ENCODE peak calls at places on chromosomes 3 and 15, in nine cellular contexts. One of them, this sample, is unnamed.

GRCh38 chr3:47912006-47912504 is 104.2 kb downstream of the MAP4 start:
- DNase-seq in GM23338: no peak
- DNase-seq in lower leg skin: peak; percentile 67
- DNase-seq in HFF-Myc: no peak
- DNase-seq in Calu3: no peak
- DNase-seq in psoas muscle: no peak
- DNase-seq in heart right ventricle: no peak
- DNase-seq in breast epithelium: no peak
- DNase-seq in tibial artery: no peak
- DNase-seq in this sample: no peak

GRCh38 chr3:172751188-172751571 is 654 bp downstream of the ECT2 start:
- DNase-seq in tibial artery: no peak
- DNase-seq in psoas muscle: no peak
- DNase-seq in heart right ventricle: peak; percentile 15
- DNase-seq in lower leg skin: no peak
- DNase-seq in GM23338: no peak
- DNase-seq in HFF-Myc: no peak
- DNase-seq in breast epithelium: no peak
- DNase-seq in Calu3: no peak
- DNase-seq in this sample: no peak

GRCh38 chr15:39172380-39173281 is 408.2 kb upstream of the THBS1 start:
- DNase-seq in Calu3: peak; percentile 57
- DNase-seq in psoas muscle: no peak
- DNase-seq in HFF-Myc: no peak
- DNase-seq in tibial artery: no peak
- DNase-seq in lower leg skin: no peak
- DNase-seq in heart right ventricle: no peak
- DNase-seq in breast epithelium: peak; percentile 64
- DNase-seq in GM23338: no peak
- DNase-seq in this sample: peak; percentile 85

GRCh38 chr3:143090486-143090885 is 29.1 kb upstream of the CHST2 start:
- DNase-seq in psoas muscle: no peak
- DNase-seq in tibial artery: no peak
- DNase-seq in breast epithelium: no peak
- DNase-seq in HFF-Myc: no peak
- DNase-seq in lower leg skin: no peak
- DNase-seq in Calu3: no peak
- DNase-seq in heart right ventricle: peak; percentile 40
- DNase-seq in GM23338: no peak
- DNase-seq in this sample: no peak

GRCh38 chr3:195087321-195087720 is 183.6 kb downstream of the XXYLT1 start:
- DNase-seq in Calu3: no peak
- DNase-seq in tibial artery: no peak
- DNase-seq in breast epithelium: no peak
- DNase-seq in HFF-Myc: no peak
- DNase-seq in lower leg skin: no peak
- DNase-seq in psoas muscle: no peak
- DNase-seq in GM23338: peak; percentile 46
- DNase-seq in heart right ventricle: no peak
- DNase-seq in this sample: no peak

GRCh38 chr3:149299938-149300791 is 33.3 kb downstream of the TM4SF18 start:
- DNase-seq in HFF-Myc: peak; percentile 88
- DNase-seq in breast epithelium: no peak
- DNase-seq in GM23338: no peak
- DNase-seq in Calu3: peak; percentile 82
- DNase-seq in psoas muscle: peak; percentile 28
- DNase-seq in tibial artery: peak; percentile 33
- DNase-seq in lower leg skin: no peak
- DNase-seq in heart right ventricle: no peak
- DNase-seq in this sample: no peak

GRCh38 chr15:30924353-30924752 is 20.6 kb downstream of the FAN1 start:
- DNase-seq in HFF-Myc: no peak
- DNase-seq in breast epithelium: no peak
- DNase-seq in GM23338: no peak
- DNase-seq in psoas muscle: no peak
- DNase-seq in lower leg skin: no peak
- DNase-seq in Calu3: no peak
- DNase-seq in tibial artery: no peak
- DNase-seq in heart right ventricle: no peak
- DNase-seq in this sample: no peak

GRCh38 chr3:87227104-87227834 is at the start of gene CHMP2B:
- DNase-seq in GM23338: peak; percentile 94
- DNase-seq in HFF-Myc: peak; percentile 61
- DNase-seq in lower leg skin: peak; percentile 99
- DNase-seq in tibial artery: peak; percentile 93
- DNase-seq in psoas muscle: peak; percentile 94
- DNase-seq in breast epithelium: peak; percentile 91
- DNase-seq in Calu3: peak; percentile 88
- DNase-seq in heart right ventricle: peak; percentile 95
- DNase-seq in this sample: peak; percentile 97

GRCh38 chr3:48928679-48929078 is 10.0 kb downstream of the ARIH2 start:
- DNase-seq in HFF-Myc: no peak
- DNase-seq in breast epithelium: no peak
- DNase-seq in lower leg skin: no peak
- DNase-seq in Calu3: no peak
- DNase-seq in heart right ventricle: no peak
- DNase-seq in tibial artery: no peak
- DNase-seq in GM23338: no peak
- DNase-seq in psoas muscle: no peak
- DNase-seq in this sample: no peak

GRCh38 chr3:27576171-27576570 is 92.0 kb upstream of the SLC4A7 start:
- DNase-seq in lower leg skin: no peak
- DNase-seq in heart right ventricle: no peak
- DNase-seq in HFF-Myc: no peak
- DNase-seq in Calu3: no peak
- DNase-seq in psoas muscle: no peak
- DNase-seq in breast epithelium: no peak
- DNase-seq in GM23338: no peak
- DNase-seq in tibial artery: no peak
- DNase-seq in this sample: no peak

GRCh38 chr15:60370804-60371700 is 26.7 kb downstream of the ANXA2 start:
- DNase-seq in GM23338: no peak
- DNase-seq in Calu3: peak; percentile 87
- DNase-seq in HFF-Myc: peak; percentile 99
- DNase-seq in heart right ventricle: no peak
- DNase-seq in psoas muscle: peak; percentile 69
- DNase-seq in breast epithelium: peak; percentile 91
- DNase-seq in lower leg skin: peak; percentile 94
- DNase-seq in tibial artery: peak; percentile 89
- DNase-seq in this sample: peak; percentile 95

GRCh38 chr15:66115568-66116206 is 137.9 kb downstream of the MEGF11 start:
- DNase-seq in psoas muscle: no peak
- DNase-seq in heart right ventricle: no peak
- DNase-seq in lower leg skin: no peak
- DNase-seq in GM23338: peak; percentile 62
- DNase-seq in Calu3: no peak
- DNase-seq in tibial artery: no peak
- DNase-seq in HFF-Myc: no peak
- DNase-seq in breast epithelium: no peak
- DNase-seq in this sample: no peak

GRCh38 chr3:151067158-151067557 is 18.3 kb upstream of the MED12L start:
- DNase-seq in lower leg skin: no peak
- DNase-seq in Calu3: peak; percentile 39
- DNase-seq in breast epithelium: no peak
- DNase-seq in GM23338: peak; percentile 79
- DNase-seq in heart right ventricle: no peak
- DNase-seq in tibial artery: no peak
- DNase-seq in HFF-Myc: no peak
- DNase-seq in psoas muscle: no peak
- DNase-seq in this sample: no peak

GRCh38 chr15:66955871-66956585 is 109.4 kb upstream of the SMAD3 start:
- DNase-seq in HFF-Myc: no peak
- DNase-seq in tibial artery: no peak
- DNase-seq in breast epithelium: no peak
- DNase-seq in GM23338: no peak
- DNase-seq in lower leg skin: peak; percentile 82
- DNase-seq in psoas muscle: no peak
- DNase-seq in Calu3: peak; percentile 64
- DNase-seq in heart right ventricle: no peak
- DNase-seq in this sample: no peak

GRCh38 chr15:64894395-64895056 is 17.2 kb upstream of the ANKDD1A start:
- DNase-seq in breast epithelium: no peak
- DNase-seq in lower leg skin: peak; percentile 91
- DNase-seq in GM23338: peak; percentile 82
- DNase-seq in HFF-Myc: no peak
- DNase-seq in psoas muscle: peak; percentile 22
- DNase-seq in heart right ventricle: peak; percentile 36
- DNase-seq in Calu3: no peak
- DNase-seq in tibial artery: no peak
- DNase-seq in this sample: no peak

GRCh38 chr3:122964844-122965243 is 62.7 kb downstream of the SEMA5B start:
- DNase-seq in HFF-Myc: no peak
- DNase-seq in lower leg skin: no peak
- DNase-seq in GM23338: no peak
- DNase-seq in Calu3: no peak
- DNase-seq in breast epithelium: no peak
- DNase-seq in psoas muscle: no peak
- DNase-seq in heart right ventricle: no peak
- DNase-seq in tibial artery: no peak
- DNase-seq in this sample: no peak

GRCh38 chr15:36911322-36911944 is 188.9 kb downstream of the MEIS2 start:
- DNase-seq in HFF-Myc: no peak
- DNase-seq in GM23338: peak; percentile 18
- DNase-seq in breast epithelium: no peak
- DNase-seq in heart right ventricle: no peak
- DNase-seq in lower leg skin: no peak
- DNase-seq in psoas muscle: no peak
- DNase-seq in Calu3: no peak
- DNase-seq in tibial artery: no peak
- DNase-seq in this sample: no peak

GRCh38 chr3:167886690-167887089 is 151.2 kb downstream of the SERPINI1 start:
- DNase-seq in psoas muscle: no peak
- DNase-seq in HFF-Myc: no peak
- DNase-seq in heart right ventricle: no peak
- DNase-seq in tibial artery: no peak
- DNase-seq in Calu3: no peak
- DNase-seq in GM23338: no peak
- DNase-seq in breast epithelium: no peak
- DNase-seq in lower leg skin: no peak
- DNase-seq in this sample: no peak

DNA sequence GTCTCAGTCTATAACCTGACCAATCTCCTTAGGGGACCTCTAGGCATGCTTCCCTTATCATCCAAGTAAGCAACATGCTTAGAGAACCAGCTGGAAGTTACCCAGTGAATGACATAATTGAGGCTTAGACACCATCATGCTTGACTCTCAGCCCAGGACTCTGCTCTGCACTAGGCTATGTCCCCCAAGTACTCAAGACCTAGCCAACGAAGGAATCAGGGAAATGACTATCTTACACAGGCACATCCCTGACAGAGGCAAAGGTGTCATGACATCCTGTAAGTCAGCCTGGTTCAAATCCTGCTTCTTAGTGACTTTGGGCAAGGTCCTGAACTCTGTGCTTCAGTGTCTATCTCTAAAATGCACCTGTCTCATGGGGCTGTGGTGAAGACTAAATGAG is 24.6 kb upstream of the CELF6 start:
- DNase-seq in psoas muscle: no peak
- DNase-seq in HFF-Myc: no peak
- DNase-seq in Calu3: no peak
- DNase-seq in tibial artery: no peak
- DNase-seq in lower leg skin: no peak
- DNase-seq in heart right ventricle: no peak
- DNase-seq in GM23338: no peak
- DNase-seq in breast epithelium: no peak
- DNase-seq in this sample: no peak
- TF ChIP-seq CTCF in psoas muscle: no peak
- TF ChIP-seq CTCF in HFF-Myc: no peak
- TF ChIP-seq CTCF in Calu3: no peak
- TF ChIP-seq CTCF in tibial artery: no peak
- TF ChIP-seq CTCF in lower leg skin: no peak
- TF ChIP-seq CTCF in heart right ventricle: no peak
- TF ChIP-seq CTCF in GM23338: no peak
- TF ChIP-seq CTCF in breast epithelium: no peak
- TF ChIP-seq CTCF in this sample: no peak

GRCh38 chr3:11662392-11662990 is 18.8 kb upstream of the VGLL4 start:
- DNase-seq in psoas muscle: no peak
- DNase-seq in HFF-Myc: peak; percentile 39
- DNase-seq in tibial artery: no peak
- DNase-seq in lower leg skin: no peak
- DNase-seq in heart right ventricle: no peak
- DNase-seq in Calu3: no peak
- DNase-seq in GM23338: peak; percentile 62
- DNase-seq in breast epithelium: no peak
- DNase-seq in this sample: no peak

GRCh38 chr3:11661827-11662226 is 18.1 kb upstream of the VGLL4 start:
- DNase-seq in Calu3: no peak
- DNase-seq in heart right ventricle: no peak
- DNase-seq in breast epithelium: no peak
- DNase-seq in GM23338: no peak
- DNase-seq in tibial artery: no peak
- DNase-seq in HFF-Myc: peak; percentile 68
- DNase-seq in psoas muscle: no peak
- DNase-seq in lower leg skin: no peak
- DNase-seq in this sample: no peak

GRCh38 chr3:11661052-11661656 is 17.4 kb upstream of the VGLL4 start:
- DNase-seq in HFF-Myc: no peak
- DNase-seq in tibial artery: no peak
- DNase-seq in heart right ventricle: no peak
- DNase-seq in breast epithelium: no peak
- DNase-seq in psoas muscle: no peak
- DNase-seq in GM23338: no peak
- DNase-seq in lower leg skin: no peak
- DNase-seq in Calu3: no peak
- DNase-seq in this sample: no peak

GRCh38 chr3:11668243-11669232 is 24.8 kb upstream of the VGLL4 start:
- DNase-seq in breast epithelium: no peak
- DNase-seq in Calu3: no peak
- DNase-seq in psoas muscle: no peak
- DNase-seq in tibial artery: no peak
- DNase-seq in HFF-Myc: no peak
- DNase-seq in GM23338: no peak
- DNase-seq in heart right ventricle: no peak
- DNase-seq in lower leg skin: no peak
- DNase-seq in this sample: no peak

GRCh38 chr3:11665331-11665730 is 21.6 kb upstream of the VGLL4 start:
- DNase-seq in HFF-Myc: no peak
- DNase-seq in breast epithelium: no peak
- DNase-seq in heart right ventricle: no peak
- DNase-seq in psoas muscle: no peak
- DNase-seq in Calu3: no peak
- DNase-seq in lower leg skin: no peak
- DNase-seq in GM23338: no peak
- DNase-seq in tibial artery: no peak
- DNase-seq in this sample: no peak
- TF ChIP-seq CTCF in HFF-Myc: no peak
- TF ChIP-seq CTCF in breast epithelium: no peak
- TF ChIP-seq CTCF in heart right ventricle: no peak
- TF ChIP-seq CTCF in psoas muscle: no peak
- TF ChIP-seq CTCF in Calu3: no peak
- TF ChIP-seq CTCF in lower leg skin: no peak
- TF ChIP-seq CTCF in GM23338: no peak
- TF ChIP-seq CTCF in tibial artery: no peak
- TF ChIP-seq CTCF in this sample: no peak

GRCh38 chr15:90691369-90691768 is 25.8 kb upstream of the BLM start:
- DNase-seq in lower leg skin: peak; percentile 21
- DNase-seq in tibial artery: no peak
- DNase-seq in HFF-Myc: no peak
- DNase-seq in heart right ventricle: no peak
- DNase-seq in psoas muscle: no peak
- DNase-seq in breast epithelium: no peak
- DNase-seq in GM23338: peak; percentile 25
- DNase-seq in Calu3: no peak
- DNase-seq in this sample: no peak
- TF ChIP-seq CTCF in lower leg skin: no peak
- TF ChIP-seq CTCF in tibial artery: no peak
- TF ChIP-seq CTCF in HFF-Myc: no peak
- TF ChIP-seq CTCF in heart right ventricle: no peak
- TF ChIP-seq CTCF in psoas muscle: no peak
- TF ChIP-seq CTCF in breast epithelium: no peak
- TF ChIP-seq CTCF in GM23338: no peak
- TF ChIP-seq CTCF in Calu3: no peak
- TF ChIP-seq CTCF in this sample: no peak

GRCh38 chr15:50140097-50140496 is 21.1 kb upstream of the ATP8B4 start:
- DNase-seq in psoas muscle: no peak
- DNase-seq in lower leg skin: no peak
- DNase-seq in HFF-Myc: no peak
- DNase-seq in tibial artery: no peak
- DNase-seq in breast epithelium: no peak
- DNase-seq in GM23338: no peak
- DNase-seq in heart right ventricle: no peak
- DNase-seq in Calu3: no peak
- DNase-seq in this sample: no peak
- TF ChIP-seq CTCF in psoas muscle: no peak
- TF ChIP-seq CTCF in lower leg skin: no peak
- TF ChIP-seq CTCF in HFF-Myc: no peak
- TF ChIP-seq CTCF in tibial artery: no peak
- TF ChIP-seq CTCF in breast epithelium: no peak
- TF ChIP-seq CTCF in GM23338: no peak
- TF ChIP-seq CTCF in heart right ventricle: no peak
- TF ChIP-seq CTCF in Calu3: no peak
- TF ChIP-seq CTCF in this sample: no peak

This sample was measured in osteocyte.